ENCODE peak calls at places on chromosomes 13 and 19, in seven cellular contexts. T, F, I, Z, V, D and Y are unnamed samples.

GRCh38 chr19:39372941-39373340 is 18.0 kb downstream of the PAF1 start:
- DNase-seq in T (no peak), F (no peak), I (no peak), Z (no peak), V (no peak), D (no peak), Y (no peak)

GRCh38 chr19:29326849-29327840 is 114.2 kb upstream of the UQCRFS1 start:
- DNase-seq in T (no peak), F (no peak), I (no peak), Z (no peak), V (no peak), D (no peak), Y (no peak)

GRCh38 chr19:38879400-38879751 is 1.3 kb upstream of the RINL start:
- DNase-seq in T (no peak), F (no peak), I (no peak), Z (no peak), V (no peak), D (no peak), Y (no peak)

GRCh38 chr19:31504221-31504620 is 155.0 kb upstream of the TSHZ3 start:
- DNase-seq in T (no peak), F (no peak), I (no peak), Z (no peak), V (no peak), D (no peak), Y (no peak)

GRCh38 chr19:55809381-55810058 is 22.3 kb downstream of the NLRP11 start:
- DNase-seq in T (no peak), F (peak), I (peak), Z (peak), V (no peak), D (peak), Y (peak)

GRCh38 chr19:49017666-49018351 is 918 bp upstream of the LHB start:
- DNase-seq in T (no peak), F (peak), I (peak), Z (no peak), V (peak), D (peak), Y (peak)

GRCh38 chr13:87058786-87059329 is 612.3 kb upstream of the SLITRK5 start:
- DNase-seq in T (no peak), F (no peak), I (no peak), Z (no peak), V (no peak), D (no peak), Y (no peak)

GRCh38 chr13:99057310-99057975 is 79.6 kb upstream of the DOCK9 start:
- DNase-seq in T (no peak), F (no peak), I (no peak), Z (no peak), V (no peak), D (no peak), Y (no peak)

GRCh38 chr13:113916330-113916815 is 52.5 kb upstream of the GAS6 start:
- DNase-seq in T (no peak), F (no peak), I (no peak), Z (no peak), V (no peak), D (no peak), Y (no peak)

GRCh38 chr13:80084086-80084676 is 256.7 kb downstream of the SPRY2 start:
- DNase-seq in T (peak), F (no peak), I (no peak), Z (peak), V (no peak), D (no peak), Y (peak)

GRCh38 chr19:41225238-41226052 is 6.4 kb downstream of the AXL start:
- DNase-seq in T (peak), F (peak), I (no peak), Z (no peak), V (peak), D (peak), Y (no peak)

GRCh38 chr19:49690073-49690655 is 752 bp upstream of the CPT1C start:
- DNase-seq in T (no peak), F (no peak), I (no peak), Z (no peak), V (no peak), D (no peak), Y (no peak)

GRCh38 chr13:32829676-32830091 is 186.5 kb upstream of the KL start:
- DNase-seq in T (no peak), F (no peak), I (peak), Z (no peak), V (no peak), D (no peak), Y (no peak)

GRCh38 chr13:112720251-112720650 is 30.4 kb downstream of the ATP11A start:
- DNase-seq in T (no peak), F (no peak), I (no peak), Z (no peak), V (no peak), D (no peak), Y (no peak)

GRCh38 chr13:21526707-21527454 is 67.8 kb upstream of the ZDHHC20 start:
- DNase-seq in T (no peak), F (no peak), I (peak), Z (no peak), V (no peak), D (no peak), Y (no peak)

GRCh38 chr13:73466561-73466960 is 407.8 kb downstream of the KLF5 start:
- DNase-seq in T (no peak), F (no peak), I (peak), Z (no peak), V (no peak), D (no peak), Y (no peak)

GRCh38 chr13:80117515-80117914 is 223.4 kb downstream of the SPRY2 start:
- DNase-seq in T (no peak), F (no peak), I (no peak), Z (no peak), V (no peak), D (no peak), Y (no peak)

GRCh38 chr19:9757544-9758501 is 10.7 kb downstream of the ZNF846 start:
- DNase-seq in T (no peak), F (no peak), I (no peak), Z (no peak), V (no peak), D (no peak), Y (no peak)

GRCh38 chr19:51688665-51689571 is 4.2 kb upstream of the SPACA6 start:
- DNase-seq in T (peak), F (no peak), I (peak), Z (peak), V (no peak), D (peak), Y (peak)

GRCh38 chr13:95585867-95586266 is 33.3 kb downstream of the CLDN10 start:
- DNase-seq in T (no peak), F (no peak), I (no peak), Z (no peak), V (no peak), D (no peak), Y (no peak)

GRCh38 chr13:94188173-94188869 is 291.2 kb downstream of the DCT start:
- DNase-seq in T (no peak), F (no peak), I (peak), Z (no peak), V (no peak), D (no peak), Y (no peak)

GRCh38 chr13:50290186-50290585 is 274.9 kb downstream of the KCNRG start:
- DNase-seq in T (no peak), F (no peak), I (no peak), Z (no peak), V (no peak), D (no peak), Y (no peak)

GRCh38 chr19:42175952-42176648 is 41.4 kb downstream of the DEDD2 start:
- DNase-seq in T (no peak), F (no peak), I (peak), Z (no peak), V (no peak), D (no peak), Y (no peak)

GRCh38 chr13:73138967-73139491 is 80.2 kb downstream of the KLF5 start:
- DNase-seq in T (no peak), F (no peak), I (peak), Z (no peak), V (no peak), D (no peak), Y (no peak)

GRCh38 chr19:35269425-35270117 is 809 bp downstream of the USF2 start:
- DNase-seq in T (peak), F (peak), I (peak), Z (peak), V (peak), D (peak), Y (peak)

GRCh38 chr13:43487885-43488284 is 298.9 kb downstream of the ENOX1 start:
- DNase-seq in T (no peak), F (no peak), I (no peak), Z (no peak), V (no peak), D (no peak), Y (no peak)

GRCh38 chr19:38455031-38455430 is 21.5 kb downstream of the RYR1 start:
- DNase-seq in T (no peak), F (no peak), I (no peak), Z (no peak), V (no peak), D (no peak), Y (no peak)

GRCh38 chr13:21216332-21216731 is 39.9 kb downstream of the MRPL57 start:
- DNase-seq in T (no peak), F (no peak), I (peak), Z (no peak), V (no peak), D (no peak), Y (no peak)

GRCh38 chr19:28446511-28446910 is 766.4 kb downstream of the UQCRFS1 start:
- DNase-seq in T (no peak), F (no peak), I (no peak), Z (no peak), V (no peak), D (no peak), Y (no peak)

GRCh38 chr19:17127671-17128070 is 52.1 kb downstream of the MYO9B start:
- DNase-seq in T (no peak), F (no peak), I (no peak), Z (no peak), V (no peak), D (no peak), Y (no peak)

GRCh38 chr19:54209058-54209747 is 8.5 kb downstream of the RPS9 start:
- DNase-seq in T (no peak), F (no peak), I (peak), Z (no peak), V (no peak), D (no peak), Y (no peak)

GRCh38 chr13:23876265-23876664 is 12.9 kb downstream of the MIPEP start:
- DNase-seq in T (no peak), F (no peak), I (peak), Z (no peak), V (no peak), D (no peak), Y (no peak)

GRCh38 chr19:13095393-13095784 is 7.3 kb downstream of the LYL1 start:
- DNase-seq in T (no peak), F (no peak), I (peak), Z (no peak), V (no peak), D (peak), Y (no peak)

GRCh38 chr19:4699826-4700572 is 23.6 kb downstream of the DPP9 start:
- DNase-seq in T (no peak), F (no peak), I (no peak), Z (no peak), V (no peak), D (no peak), Y (no peak)